ENCODE peak calls at places on chromosomes 12 and 14, in six cellular contexts. One of them, this sample, is unnamed.

GRCh38 chr14:68951051-68951797 is 27.9 kb downstream of the ACTN1 start:
- DNase-seq in NCI-H510A treated with DMSO at 0.1 percent for 48 hours: no peak
- DNase-seq in T-helper 17 cell: no peak
- DNase-seq in tibial artery: peak; percentile 97
- DNase-seq in activated CD4-positive, alpha-beta T cell treated with anti-CD3 and anti-CD28 coated beads, Interleukin-2, amount 10 ng/mL, durations not matched to agents 7 days and 5 days: no peak
- DNase-seq in uterus: peak; percentile 99
- DNase-seq in this sample: peak; percentile 95

GRCh38 chr14:102655154-102655553 is 62.7 kb downstream of the RCOR1 start:
- DNase-seq in NCI-H510A treated with DMSO at 0.1 percent for 48 hours: no peak
- DNase-seq in T-helper 17 cell: no peak
- DNase-seq in tibial artery: no peak
- DNase-seq in activated CD4-positive, alpha-beta T cell treated with anti-CD3 and anti-CD28 coated beads, Interleukin-2, amount 10 ng/mL, durations not matched to agents 7 days and 5 days: no peak
- DNase-seq in uterus: no peak
- DNase-seq in this sample: no peak

GRCh38 chr12:1933342-1933992 is 15.0 kb upstream of the CACNA2D4 start:
- DNase-seq in NCI-H510A treated with DMSO at 0.1 percent for 48 hours: no peak
- DNase-seq in T-helper 17 cell: no peak
- DNase-seq in tibial artery: peak; percentile 66
- DNase-seq in activated CD4-positive, alpha-beta T cell treated with anti-CD3 and anti-CD28 coated beads, Interleukin-2, amount 10 ng/mL, durations not matched to agents 7 days and 5 days: no peak
- DNase-seq in uterus: peak; percentile 18
- DNase-seq in this sample: no peak

GRCh38 chr12:50934981-50935807 is 17.1 kb upstream of the HIGD1C start:
- DNase-seq in NCI-H510A treated with DMSO at 0.1 percent for 48 hours: no peak
- DNase-seq in T-helper 17 cell: no peak
- DNase-seq in tibial artery: no peak
- DNase-seq in activated CD4-positive, alpha-beta T cell treated with anti-CD3 and anti-CD28 coated beads, Interleukin-2, amount 10 ng/mL, durations not matched to agents 7 days and 5 days: no peak
- DNase-seq in uterus: no peak
- DNase-seq in this sample: no peak

GRCh38 chr12:40078201-40078730 is 27.6 kb downstream of the SLC2A13 start:
- DNase-seq in NCI-H510A treated with DMSO at 0.1 percent for 48 hours: no peak
- DNase-seq in T-helper 17 cell: no peak
- DNase-seq in tibial artery: no peak
- DNase-seq in activated CD4-positive, alpha-beta T cell treated with anti-CD3 and anti-CD28 coated beads, Interleukin-2, amount 10 ng/mL, durations not matched to agents 7 days and 5 days: no peak
- DNase-seq in uterus: no peak
- DNase-seq in this sample: no peak

GRCh38 chr12:92629349-92630065 is 73.3 kb upstream of the PLEKHG7 start:
- DNase-seq in NCI-H510A treated with DMSO at 0.1 percent for 48 hours: no peak
- DNase-seq in T-helper 17 cell: no peak
- DNase-seq in tibial artery: no peak
- DNase-seq in activated CD4-positive, alpha-beta T cell treated with anti-CD3 and anti-CD28 coated beads, Interleukin-2, amount 10 ng/mL, durations not matched to agents 7 days and 5 days: no peak
- DNase-seq in uterus: no peak
- DNase-seq in this sample: no peak

GRCh38 chr12:89671469-89671868 is 37.2 kb downstream of the ATP2B1 start:
- DNase-seq in NCI-H510A treated with DMSO at 0.1 percent for 48 hours: no peak
- DNase-seq in T-helper 17 cell: no peak
- DNase-seq in tibial artery: no peak
- DNase-seq in activated CD4-positive, alpha-beta T cell treated with anti-CD3 and anti-CD28 coated beads, Interleukin-2, amount 10 ng/mL, durations not matched to agents 7 days and 5 days: no peak
- DNase-seq in uterus: no peak
- DNase-seq in this sample: no peak

GRCh38 chr14:91252901-91253794 is 8.6 kb upstream of the GPR68 start:
- DNase-seq in NCI-H510A treated with DMSO at 0.1 percent for 48 hours: no peak
- DNase-seq in T-helper 17 cell: peak; percentile 60
- DNase-seq in tibial artery: no peak
- DNase-seq in activated CD4-positive, alpha-beta T cell treated with anti-CD3 and anti-CD28 coated beads, Interleukin-2, amount 10 ng/mL, durations not matched to agents 7 days and 5 days: peak; percentile 46
- DNase-seq in uterus: no peak
- DNase-seq in this sample: peak; percentile 81

GRCh38 chr12:132171968-132172521 is 27.8 kb downstream of the NOC4L start:
- DNase-seq in NCI-H510A treated with DMSO at 0.1 percent for 48 hours: no peak
- DNase-seq in T-helper 17 cell: peak; percentile 6
- DNase-seq in tibial artery: no peak
- DNase-seq in activated CD4-positive, alpha-beta T cell treated with anti-CD3 and anti-CD28 coated beads, Interleukin-2, amount 10 ng/mL, durations not matched to agents 7 days and 5 days: no peak
- DNase-seq in uterus: no peak
- DNase-seq in this sample: peak; percentile 45

GRCh38 chr14:28468191-28469151 is 298.1 kb upstream of the FOXG1 start:
- DNase-seq in NCI-H510A treated with DMSO at 0.1 percent for 48 hours: no peak
- DNase-seq in T-helper 17 cell: no peak
- DNase-seq in tibial artery: no peak
- DNase-seq in activated CD4-positive, alpha-beta T cell treated with anti-CD3 and anti-CD28 coated beads, Interleukin-2, amount 10 ng/mL, durations not matched to agents 7 days and 5 days: no peak
- DNase-seq in uterus: no peak
- DNase-seq in this sample: no peak

This sample was measured in aorta.